ENCODE peak calls at places on chromosomes 11 and 22, in six cellular contexts. One of them, this sample, is unnamed.

GRCh38 chr11:126628790-126629621 is 273.5 kb downstream of the ST3GAL4 start:
- DNase-seq in adrenal gland: no peak
- DNase-seq in lower lobe of right lung: no peak
- DNase-seq in naive thymus-derived CD4-positive, alpha-beta T cell: no peak
- DNase-seq in CD4-positive, CD25-positive, alpha-beta regulatory T cell: no peak
- DNase-seq in caudate nucleus: peak
- DNase-seq in this sample: no peak

GRCh38 chr22:46159777-46160176 is 9.5 kb downstream of the PPARA start:
- DNase-seq in adrenal gland: peak
- DNase-seq in lower lobe of right lung: no peak
- DNase-seq in naive thymus-derived CD4-positive, alpha-beta T cell: no peak
- DNase-seq in CD4-positive, CD25-positive, alpha-beta regulatory T cell: no peak
- DNase-seq in caudate nucleus: no peak
- DNase-seq in this sample: no peak

GRCh38 chr11:118572914-118573550 is 823 bp downstream of the ARCN1 start:
- DNase-seq in adrenal gland: no peak
- DNase-seq in lower lobe of right lung: no peak
- DNase-seq in naive thymus-derived CD4-positive, alpha-beta T cell: no peak
- DNase-seq in CD4-positive, CD25-positive, alpha-beta regulatory T cell: peak
- DNase-seq in caudate nucleus: no peak
- DNase-seq in this sample: no peak

GRCh38 chr22:24938741-24939341 is 7.7 kb downstream of the LHFPL7 start:
- DNase-seq in adrenal gland: no peak
- DNase-seq in lower lobe of right lung: no peak
- DNase-seq in naive thymus-derived CD4-positive, alpha-beta T cell: no peak
- DNase-seq in CD4-positive, CD25-positive, alpha-beta regulatory T cell: peak
- DNase-seq in caudate nucleus: no peak
- DNase-seq in this sample: no peak

GRCh38 chr22:31929126-31929928 is 15.0 kb upstream of the YWHAH start:
- DNase-seq in adrenal gland: peak
- DNase-seq in lower lobe of right lung: no peak
- DNase-seq in naive thymus-derived CD4-positive, alpha-beta T cell: no peak
- DNase-seq in CD4-positive, CD25-positive, alpha-beta regulatory T cell: no peak
- DNase-seq in caudate nucleus: peak
- DNase-seq in this sample: peak

GRCh38 chr11:69217276-69218105 is 61.8 kb downstream of the SMIM38 start:
- DNase-seq in adrenal gland: peak
- DNase-seq in lower lobe of right lung: no peak
- DNase-seq in naive thymus-derived CD4-positive, alpha-beta T cell: no peak
- DNase-seq in CD4-positive, CD25-positive, alpha-beta regulatory T cell: no peak
- DNase-seq in caudate nucleus: no peak
- DNase-seq in this sample: no peak

GRCh38 chr11:218815-219593 is 11.5 kb downstream of the RIC8A start:
- DNase-seq in adrenal gland: peak
- DNase-seq in lower lobe of right lung: no peak
- DNase-seq in naive thymus-derived CD4-positive, alpha-beta T cell: no peak
- DNase-seq in CD4-positive, CD25-positive, alpha-beta regulatory T cell: no peak
- DNase-seq in caudate nucleus: no peak
- DNase-seq in this sample: no peak

GRCh38 chr11:134333951-134334350 is 2.2 kb downstream of the GLB1L2 start:
- DNase-seq in adrenal gland: no peak
- DNase-seq in lower lobe of right lung: no peak
- DNase-seq in naive thymus-derived CD4-positive, alpha-beta T cell: no peak
- DNase-seq in CD4-positive, CD25-positive, alpha-beta regulatory T cell: no peak
- DNase-seq in caudate nucleus: no peak
- DNase-seq in this sample: no peak

GRCh38 chr11:34223021-34223813 is 117.8 kb downstream of the NAT10 start:
- DNase-seq in adrenal gland: peak
- DNase-seq in lower lobe of right lung: no peak
- DNase-seq in naive thymus-derived CD4-positive, alpha-beta T cell: no peak
- DNase-seq in CD4-positive, CD25-positive, alpha-beta regulatory T cell: no peak
- DNase-seq in caudate nucleus: no peak
- DNase-seq in this sample: peak

GRCh38 chr11:13339196-13340153 is 61.9 kb downstream of the BMAL1 start:
- DNase-seq in adrenal gland: no peak
- DNase-seq in lower lobe of right lung: no peak
- DNase-seq in naive thymus-derived CD4-positive, alpha-beta T cell: no peak
- DNase-seq in CD4-positive, CD25-positive, alpha-beta regulatory T cell: peak
- DNase-seq in caudate nucleus: no peak
- DNase-seq in this sample: no peak

GRCh38 chr11:19311306-19312030 is 70.7 kb upstream of the E2F8 start:
- DNase-seq in adrenal gland: peak
- DNase-seq in lower lobe of right lung: no peak
- DNase-seq in naive thymus-derived CD4-positive, alpha-beta T cell: no peak
- DNase-seq in CD4-positive, CD25-positive, alpha-beta regulatory T cell: peak
- DNase-seq in caudate nucleus: peak
- DNase-seq in this sample: peak

GRCh38 chr11:66048525-66049313 is at the start of gene GAL3ST3:
- DNase-seq in adrenal gland: no peak
- DNase-seq in lower lobe of right lung: no peak
- DNase-seq in naive thymus-derived CD4-positive, alpha-beta T cell: no peak
- DNase-seq in CD4-positive, CD25-positive, alpha-beta regulatory T cell: no peak
- DNase-seq in caudate nucleus: no peak
- DNase-seq in this sample: no peak

GRCh38 chr11:124676386-124676785 is 2.7 kb downstream of the SPA17 start:
- DNase-seq in adrenal gland: no peak
- DNase-seq in lower lobe of right lung: no peak
- DNase-seq in naive thymus-derived CD4-positive, alpha-beta T cell: no peak
- DNase-seq in CD4-positive, CD25-positive, alpha-beta regulatory T cell: no peak
- DNase-seq in caudate nucleus: no peak
- DNase-seq in this sample: no peak
- H3K27ac ChIP-seq in adrenal gland: no peak
- H3K27ac ChIP-seq in lower lobe of right lung: peak
- H3K27ac ChIP-seq in naive thymus-derived CD4-positive, alpha-beta T cell: no peak
- H3K27ac ChIP-seq in CD4-positive, CD25-positive, alpha-beta regulatory T cell: no peak
- H3K27ac ChIP-seq in caudate nucleus: no peak
- H3K27ac ChIP-seq in this sample: peak

DNA sequence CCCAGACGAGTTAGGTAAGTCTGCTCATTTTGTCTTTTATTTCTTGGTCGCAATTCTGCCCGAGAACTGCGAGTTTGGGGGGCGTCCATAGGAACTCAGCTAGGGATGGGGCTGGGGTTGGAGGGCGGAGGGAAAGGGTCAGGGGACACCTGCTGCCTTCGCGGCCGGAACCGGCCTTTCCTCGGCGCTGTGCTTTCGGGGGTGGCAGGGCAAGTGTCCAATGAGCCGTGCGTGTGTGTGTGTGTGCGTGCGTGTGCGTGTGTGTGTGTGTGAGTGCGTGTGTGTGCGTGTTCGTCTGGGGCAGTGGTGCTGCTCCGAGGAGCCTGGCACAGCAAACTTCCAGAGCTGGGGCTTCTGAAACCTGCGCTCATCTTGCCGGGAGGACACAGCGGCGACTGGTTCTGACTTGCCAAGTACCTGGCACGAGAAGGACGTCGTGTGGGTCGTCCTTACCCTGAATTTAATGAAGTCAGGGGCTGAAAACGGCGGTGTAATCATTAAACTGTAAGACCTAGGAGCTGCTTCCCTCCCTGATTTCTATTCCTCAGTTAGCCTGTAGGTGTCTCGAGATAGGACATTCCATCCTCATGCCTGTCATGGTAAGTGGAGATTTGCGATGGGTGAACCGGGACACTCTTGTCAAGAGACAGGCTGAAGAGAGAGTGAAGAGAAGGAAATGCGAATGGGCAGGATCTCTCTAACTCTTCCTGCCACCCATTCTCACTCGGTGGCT is 27.0 kb upstream of the AMOTL1 start:
- DNase-seq in adrenal gland: peak
- DNase-seq in lower lobe of right lung: peak
- DNase-seq in naive thymus-derived CD4-positive, alpha-beta T cell: no peak
- DNase-seq in CD4-positive, CD25-positive, alpha-beta regulatory T cell: peak
- DNase-seq in caudate nucleus: no peak
- DNase-seq in this sample: peak
- H3K27ac ChIP-seq in adrenal gland: no peak
- H3K27ac ChIP-seq in lower lobe of right lung: peak
- H3K27ac ChIP-seq in naive thymus-derived CD4-positive, alpha-beta T cell: no peak
- H3K27ac ChIP-seq in CD4-positive, CD25-positive, alpha-beta regulatory T cell: no peak
- H3K27ac ChIP-seq in caudate nucleus: peak
- H3K27ac ChIP-seq in this sample: no peak

DNA sequence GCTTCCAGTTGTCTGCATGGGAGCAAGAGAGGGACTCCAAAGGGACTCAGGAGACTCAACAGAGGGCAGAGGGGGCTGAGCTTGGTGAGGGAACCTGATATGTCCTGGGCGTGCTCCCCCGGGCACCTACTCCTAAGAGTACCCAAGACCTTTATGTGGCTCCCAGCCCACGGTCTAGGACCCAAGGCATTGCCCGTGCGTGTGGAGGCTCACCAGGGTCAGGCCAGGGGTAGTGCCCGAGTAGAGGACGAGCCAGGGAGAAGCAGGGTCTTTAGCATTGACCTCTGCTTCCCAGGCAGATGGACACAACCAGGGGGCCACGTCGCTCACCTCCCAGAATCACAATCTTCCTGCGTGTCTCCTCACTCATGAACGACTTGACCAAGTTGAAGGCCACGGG is 13.4 kb downstream of the SEC14L4 start:
- DNase-seq in adrenal gland: no peak
- DNase-seq in lower lobe of right lung: peak
- DNase-seq in naive thymus-derived CD4-positive, alpha-beta T cell: no peak
- DNase-seq in CD4-positive, CD25-positive, alpha-beta regulatory T cell: no peak
- DNase-seq in caudate nucleus: no peak
- DNase-seq in this sample: no peak
- H3K27ac ChIP-seq in adrenal gland: no peak
- H3K27ac ChIP-seq in lower lobe of right lung: no peak
- H3K27ac ChIP-seq in naive thymus-derived CD4-positive, alpha-beta T cell: no peak
- H3K27ac ChIP-seq in CD4-positive, CD25-positive, alpha-beta regulatory T cell: no peak
- H3K27ac ChIP-seq in caudate nucleus: no peak
- H3K27ac ChIP-seq in this sample: no peak

GRCh38 chr22:39456262-39457046 is at the start of gene MGAT3:
- DNase-seq in adrenal gland: no peak
- DNase-seq in lower lobe of right lung: no peak
- DNase-seq in naive thymus-derived CD4-positive, alpha-beta T cell: no peak
- DNase-seq in CD4-positive, CD25-positive, alpha-beta regulatory T cell: no peak
- DNase-seq in caudate nucleus: peak
- DNase-seq in this sample: no peak
- H3K27ac ChIP-seq in adrenal gland: no peak
- H3K27ac ChIP-seq in lower lobe of right lung: peak
- H3K27ac ChIP-seq in naive thymus-derived CD4-positive, alpha-beta T cell: no peak
- H3K27ac ChIP-seq in CD4-positive, CD25-positive, alpha-beta regulatory T cell: no peak
- H3K27ac ChIP-seq in caudate nucleus: peak
- H3K27ac ChIP-seq in this sample: peak

GRCh38 chr22:21042978-21043855 is 2.5 kb upstream of the LRRC74B start:
- DNase-seq in adrenal gland: no peak
- DNase-seq in lower lobe of right lung: peak
- DNase-seq in naive thymus-derived CD4-positive, alpha-beta T cell: no peak
- DNase-seq in CD4-positive, CD25-positive, alpha-beta regulatory T cell: no peak
- DNase-seq in caudate nucleus: no peak
- DNase-seq in this sample: no peak

GRCh38 chr22:21033895-21034294 is 1.5 kb upstream of the SLC7A4 start:
- DNase-seq in adrenal gland: no peak
- DNase-seq in lower lobe of right lung: no peak
- DNase-seq in naive thymus-derived CD4-positive, alpha-beta T cell: no peak
- DNase-seq in CD4-positive, CD25-positive, alpha-beta regulatory T cell: no peak
- DNase-seq in caudate nucleus: no peak
- DNase-seq in this sample: no peak

GRCh38 chr22:21034989-21035388 is 2.6 kb upstream of the SLC7A4 start:
- DNase-seq in adrenal gland: no peak
- DNase-seq in lower lobe of right lung: no peak
- DNase-seq in naive thymus-derived CD4-positive, alpha-beta T cell: no peak
- DNase-seq in CD4-positive, CD25-positive, alpha-beta regulatory T cell: no peak
- DNase-seq in caudate nucleus: no peak
- DNase-seq in this sample: no peak

GRCh38 chr22:21041937-21042336 is 3.8 kb upstream of the LRRC74B start:
- DNase-seq in adrenal gland: no peak
- DNase-seq in lower lobe of right lung: peak
- DNase-seq in naive thymus-derived CD4-positive, alpha-beta T cell: no peak
- DNase-seq in CD4-positive, CD25-positive, alpha-beta regulatory T cell: no peak
- DNase-seq in caudate nucleus: no peak
- DNase-seq in this sample: no peak

DNA sequence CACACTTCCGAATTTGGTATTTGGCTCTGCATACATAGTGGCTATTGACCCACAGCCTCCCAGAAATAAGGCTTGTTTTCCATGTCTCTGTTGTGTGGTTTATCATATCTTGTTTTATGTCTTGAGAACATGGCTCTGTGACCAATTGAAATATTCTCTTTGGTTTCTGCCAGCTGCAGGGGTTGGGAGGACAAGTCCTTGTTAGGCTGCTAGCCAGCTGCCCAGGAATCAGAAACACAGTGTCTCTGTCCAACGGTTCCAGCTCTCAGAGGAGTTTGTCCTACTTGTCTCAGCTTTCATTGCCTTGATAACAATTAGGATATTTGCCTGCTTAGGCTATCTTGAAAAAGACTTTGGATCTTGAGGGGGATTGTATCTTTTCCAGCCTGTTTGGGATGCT is 6.0 kb upstream of the SLC7A4 start:
- DNase-seq in adrenal gland: peak
- DNase-seq in lower lobe of right lung: no peak
- DNase-seq in naive thymus-derived CD4-positive, alpha-beta T cell: no peak
- DNase-seq in CD4-positive, CD25-positive, alpha-beta regulatory T cell: no peak
- DNase-seq in caudate nucleus: no peak
- DNase-seq in this sample: no peak
- H3K27ac ChIP-seq in adrenal gland: peak
- H3K27ac ChIP-seq in lower lobe of right lung: peak
- H3K27ac ChIP-seq in naive thymus-derived CD4-positive, alpha-beta T cell: no peak
- H3K27ac ChIP-seq in CD4-positive, CD25-positive, alpha-beta regulatory T cell: no peak
- H3K27ac ChIP-seq in caudate nucleus: no peak
- H3K27ac ChIP-seq in this sample: peak

GRCh38 chr11:26704249-26704648 is 17.6 kb downstream of the SLC5A12 start:
- DNase-seq in adrenal gland: no peak
- DNase-seq in lower lobe of right lung: no peak
- DNase-seq in naive thymus-derived CD4-positive, alpha-beta T cell: no peak
- DNase-seq in CD4-positive, CD25-positive, alpha-beta regulatory T cell: no peak
- DNase-seq in caudate nucleus: no peak
- DNase-seq in this sample: no peak
- H3K27ac ChIP-seq in adrenal gland: no peak
- H3K27ac ChIP-seq in lower lobe of right lung: no peak
- H3K27ac ChIP-seq in naive thymus-derived CD4-positive, alpha-beta T cell: no peak
- H3K27ac ChIP-seq in CD4-positive, CD25-positive, alpha-beta regulatory T cell: no peak
- H3K27ac ChIP-seq in caudate nucleus: no peak
- H3K27ac ChIP-seq in this sample: no peak

This sample was measured in heart left ventricle.